ENCODE peak calls at places on chromosomes 16 and 17, in four cellular contexts. One of them, this sample, is unnamed. For H3K36me3 and H3K4me1, the result is how much of the 10 kb centered on the place peaks cover.

GRCh38 chr17:63434951-63435571 is 11.0 kb downstream of the CYB561 start:
- DNase-seq in CD8-positive, alpha-beta memory T cell: peak
- DNase-seq in astrocyte: peak
- DNase-seq in colonic mucosa: peak
- DNase-seq in this sample: peak

GRCh38 chr16:88686439-88687253 is at the start of gene SNAI3:
- DNase-seq in CD8-positive, alpha-beta memory T cell: peak
- DNase-seq in astrocyte: no peak
- DNase-seq in colonic mucosa: peak
- DNase-seq in this sample: peak

GRCh38 chr17:51238253-51238887 is 21.5 kb downstream of the MBTD1 start:
- DNase-seq in CD8-positive, alpha-beta memory T cell: no peak
- DNase-seq in astrocyte: no peak
- DNase-seq in colonic mucosa: no peak
- DNase-seq in this sample: no peak

GRCh38 chr17:32382526-32383223 is 32.7 kb downstream of the ZNF207 start:
- DNase-seq in CD8-positive, alpha-beta memory T cell: no peak
- DNase-seq in astrocyte: no peak
- DNase-seq in colonic mucosa: no peak
- DNase-seq in this sample: peak

GRCh38 chr16:62213763-62214162 is 177.5 kb upstream of the CDH8 start:
- DNase-seq in CD8-positive, alpha-beta memory T cell: no peak
- DNase-seq in astrocyte: no peak
- DNase-seq in colonic mucosa: no peak
- DNase-seq in this sample: no peak

GRCh38 chr17:385195-385835 is 32.7 kb upstream of the RPH3AL start:
- DNase-seq in CD8-positive, alpha-beta memory T cell: no peak
- DNase-seq in astrocyte: no peak
- DNase-seq in colonic mucosa: peak
- DNase-seq in this sample: peak

GRCh38 chr17:38917259-38917658 is 8.2 kb upstream of the LASP1NB start:
- DNase-seq in CD8-positive, alpha-beta memory T cell: no peak
- DNase-seq in astrocyte: no peak
- DNase-seq in colonic mucosa: no peak
- DNase-seq in this sample: no peak

GRCh38 chr16:85969591-85969990 is 70.6 kb downstream of the IRF8 start:
- DNase-seq in CD8-positive, alpha-beta memory T cell: no peak
- DNase-seq in astrocyte: peak
- DNase-seq in colonic mucosa: no peak
- DNase-seq in this sample: no peak

GRCh38 chr16:55003916-55004315 is 73.3 kb downstream of the IRX5 start:
- DNase-seq in CD8-positive, alpha-beta memory T cell: no peak
- DNase-seq in astrocyte: no peak
- DNase-seq in colonic mucosa: no peak
- DNase-seq in this sample: no peak

GRCh38 chr16:67940436-67941089 is 3.4 kb downstream of the LCAT start:
- DNase-seq in CD8-positive, alpha-beta memory T cell: no peak
- DNase-seq in astrocyte: no peak
- DNase-seq in colonic mucosa: no peak
- DNase-seq in this sample: no peak

GRCh38 chr16:52069866-52070265 is 477.1 kb downstream of the TOX3 start:
- DNase-seq in CD8-positive, alpha-beta memory T cell: no peak
- DNase-seq in astrocyte: peak
- DNase-seq in colonic mucosa: no peak
- DNase-seq in this sample: peak

GRCh38 chr17:27457731-27458523 is 1.7 kb downstream of the KSR1 start:
- DNase-seq in CD8-positive, alpha-beta memory T cell: no peak
- DNase-seq in astrocyte: no peak
- DNase-seq in colonic mucosa: no peak
- DNase-seq in this sample: no peak

GRCh38 chr16:25080420-25081131 is 31.0 kb upstream of the LCMT1 start:
- DNase-seq in CD8-positive, alpha-beta memory T cell: no peak
- DNase-seq in astrocyte: no peak
- DNase-seq in colonic mucosa: no peak
- DNase-seq in this sample: no peak

GRCh38 chr16:53061701-53062159 is 6.9 kb downstream of the CHD9 start:
- DNase-seq in CD8-positive, alpha-beta memory T cell: no peak
- DNase-seq in astrocyte: no peak
- DNase-seq in colonic mucosa: peak
- DNase-seq in this sample: peak

GRCh38 chr16:27448531-27449433 is 46.8 kb downstream of the IL21R start:
- DNase-seq in CD8-positive, alpha-beta memory T cell: no peak
- DNase-seq in astrocyte: no peak
- DNase-seq in colonic mucosa: no peak
- DNase-seq in this sample: no peak

GRCh38 chr17:7508150-7508549 is 24.0 kb downstream of the POLR2A start:
- DNase-seq in CD8-positive, alpha-beta memory T cell: no peak
- DNase-seq in astrocyte: no peak
- DNase-seq in colonic mucosa: no peak
- DNase-seq in this sample: no peak

GRCh38 chr17:65039349-65039988 is 17.1 kb downstream of the GNA13 start:
- DNase-seq in CD8-positive, alpha-beta memory T cell: peak
- DNase-seq in astrocyte: no peak
- DNase-seq in colonic mucosa: no peak
- DNase-seq in this sample: peak

GRCh38 chr17:35046740-35047283 is 16.7 kb downstream of the RFFL start:
- DNase-seq in CD8-positive, alpha-beta memory T cell: peak
- DNase-seq in astrocyte: peak
- DNase-seq in colonic mucosa: no peak
- DNase-seq in this sample: peak

GRCh38 chr17:4142107-4142900 is 526 bp downstream of the ZZEF1 start:
- DNase-seq in CD8-positive, alpha-beta memory T cell: no peak
- DNase-seq in astrocyte: peak
- DNase-seq in colonic mucosa: peak
- DNase-seq in this sample: peak

GRCh38 chr16:69039333-69039941 is 66.0 kb upstream of the HAS3 start:
- DNase-seq in CD8-positive, alpha-beta memory T cell: no peak
- DNase-seq in astrocyte: peak
- DNase-seq in colonic mucosa: no peak
- DNase-seq in this sample: no peak

GRCh38 chr16:57479422-57480126 is 6.7 kb downstream of the DOK4 start:
- DNase-seq in CD8-positive, alpha-beta memory T cell: no peak
- DNase-seq in astrocyte: peak
- DNase-seq in colonic mucosa: peak
- DNase-seq in this sample: peak

GRCh38 chr17:42182927-42183734 is 2.1 kb downstream of the HCRT start:
- DNase-seq in CD8-positive, alpha-beta memory T cell: no peak
- DNase-seq in astrocyte: peak
- DNase-seq in colonic mucosa: peak
- DNase-seq in this sample: peak

GRCh38 chr17:42112552-42113176 is at the start of gene DHX58:
- DNase-seq in CD8-positive, alpha-beta memory T cell: peak
- DNase-seq in astrocyte: peak
- DNase-seq in colonic mucosa: peak
- DNase-seq in this sample: peak

GRCh38 chr16:83517398-83517797 is 290.4 kb upstream of the HSBP1 start:
- DNase-seq in CD8-positive, alpha-beta memory T cell: no peak
- DNase-seq in astrocyte: no peak
- DNase-seq in colonic mucosa: no peak
- DNase-seq in this sample: no peak

GRCh38 chr17:17044846-17045561 is 2.7 kb downstream of the MPRIP start:
- DNase-seq in CD8-positive, alpha-beta memory T cell: no peak
- DNase-seq in astrocyte: peak
- DNase-seq in colonic mucosa: peak
- DNase-seq in this sample: peak
- H3K4me3 ChIP-seq in CD8-positive, alpha-beta memory T cell: peak
- H3K4me3 ChIP-seq in astrocyte: peak
- H3K4me3 ChIP-seq in colonic mucosa: peak
- H3K4me3 ChIP-seq in this sample: peak

GRCh38 chr16:74716355-74716754 is 15.7 kb upstream of the MLKL start:
- DNase-seq in CD8-positive, alpha-beta memory T cell: no peak
- DNase-seq in astrocyte: no peak
- DNase-seq in colonic mucosa: no peak
- DNase-seq in this sample: no peak

GRCh38 chr16:74720579-74720978 is 19.9 kb upstream of the MLKL start:
- DNase-seq in CD8-positive, alpha-beta memory T cell: no peak
- DNase-seq in astrocyte: no peak
- DNase-seq in colonic mucosa: no peak
- DNase-seq in this sample: no peak

GRCh38 chr16:74718140-74718539 is 17.5 kb upstream of the MLKL start:
- DNase-seq in CD8-positive, alpha-beta memory T cell: no peak
- DNase-seq in astrocyte: no peak
- DNase-seq in colonic mucosa: no peak
- DNase-seq in this sample: no peak

GRCh38 chr16:74717367-74717766 is 16.7 kb upstream of the MLKL start:
- DNase-seq in CD8-positive, alpha-beta memory T cell: no peak
- DNase-seq in astrocyte: no peak
- DNase-seq in colonic mucosa: no peak
- DNase-seq in this sample: no peak

DNA sequence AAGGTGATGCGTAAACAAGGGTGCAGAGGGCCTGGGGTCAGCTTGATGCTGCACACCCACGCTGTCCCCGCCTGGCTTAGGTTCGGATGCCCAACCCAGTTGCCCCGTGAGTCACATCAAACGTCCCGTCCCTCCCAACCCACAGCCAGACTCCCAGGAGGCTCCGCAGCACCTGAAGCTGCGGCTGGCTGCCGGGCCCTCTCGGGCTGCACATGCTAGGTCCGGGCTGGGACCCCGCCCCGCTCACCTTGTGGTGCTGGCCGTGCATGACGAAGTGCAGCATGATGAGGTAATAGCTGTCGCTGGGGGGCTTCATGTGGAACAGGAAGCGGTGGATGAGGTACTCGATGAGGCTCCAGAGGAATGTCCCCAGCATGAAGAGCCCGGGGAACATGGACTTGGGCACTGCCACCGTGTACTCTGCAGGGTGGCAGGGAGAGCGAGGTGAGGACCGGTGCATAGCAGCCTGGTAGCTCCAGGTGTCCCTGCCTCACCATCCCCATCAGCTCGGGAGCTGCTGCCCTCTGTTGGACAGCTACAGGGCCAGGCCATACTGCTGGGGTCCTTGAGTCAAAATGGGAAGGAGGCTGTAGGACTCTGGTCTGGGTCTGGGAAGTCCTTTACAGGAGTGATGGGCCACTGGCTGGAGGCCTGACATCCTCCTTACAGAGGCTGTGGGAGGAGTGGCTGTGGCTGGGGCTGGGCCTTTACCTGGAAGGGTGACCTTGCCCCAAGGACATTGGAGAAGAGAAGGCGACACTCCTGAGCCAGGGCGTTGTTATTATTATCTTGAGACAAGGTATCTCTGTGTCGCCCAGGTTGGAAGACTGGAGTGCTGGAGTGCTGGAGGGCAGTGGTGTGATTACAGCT is 18.3 kb upstream of the MLKL start:
- DNase-seq in CD8-positive, alpha-beta memory T cell: no peak
- DNase-seq in astrocyte: no peak
- DNase-seq in colonic mucosa: no peak
- DNase-seq in this sample: no peak
- H3K36me3 ChIP-seq in CD8-positive, alpha-beta memory T cell: under half
- H3K36me3 ChIP-seq in astrocyte: under half
- H3K36me3 ChIP-seq in colonic mucosa: under half
- H3K36me3 ChIP-seq in this sample: under half

DNA sequence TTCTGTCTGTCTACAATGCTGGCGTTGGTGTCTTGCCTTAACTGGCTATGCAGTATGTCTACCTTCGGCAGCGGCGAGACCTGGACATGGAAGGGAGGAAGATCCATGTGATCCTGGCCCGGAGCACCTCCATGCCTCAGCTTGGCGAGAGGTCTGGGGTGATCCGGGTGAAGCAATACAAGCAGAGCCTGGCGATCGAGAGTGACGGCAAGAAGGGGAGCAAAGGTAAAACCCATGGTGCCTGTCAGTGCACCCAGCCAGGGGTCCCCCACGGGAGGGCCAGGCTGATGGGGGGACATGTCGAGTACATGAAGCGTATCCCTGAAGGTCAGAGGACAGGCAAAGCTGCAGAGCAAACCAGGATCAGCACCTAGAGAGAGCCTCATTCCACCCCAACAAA is 22.8 kb downstream of the PCTP start:
- DNase-seq in CD8-positive, alpha-beta memory T cell: no peak
- DNase-seq in astrocyte: no peak
- DNase-seq in colonic mucosa: no peak
- DNase-seq in this sample: no peak
- H3K4me1 ChIP-seq in CD8-positive, alpha-beta memory T cell: under half
- H3K4me1 ChIP-seq in astrocyte: under half
- H3K4me1 ChIP-seq in colonic mucosa: under half
- H3K4me1 ChIP-seq in this sample: under half

DNA sequence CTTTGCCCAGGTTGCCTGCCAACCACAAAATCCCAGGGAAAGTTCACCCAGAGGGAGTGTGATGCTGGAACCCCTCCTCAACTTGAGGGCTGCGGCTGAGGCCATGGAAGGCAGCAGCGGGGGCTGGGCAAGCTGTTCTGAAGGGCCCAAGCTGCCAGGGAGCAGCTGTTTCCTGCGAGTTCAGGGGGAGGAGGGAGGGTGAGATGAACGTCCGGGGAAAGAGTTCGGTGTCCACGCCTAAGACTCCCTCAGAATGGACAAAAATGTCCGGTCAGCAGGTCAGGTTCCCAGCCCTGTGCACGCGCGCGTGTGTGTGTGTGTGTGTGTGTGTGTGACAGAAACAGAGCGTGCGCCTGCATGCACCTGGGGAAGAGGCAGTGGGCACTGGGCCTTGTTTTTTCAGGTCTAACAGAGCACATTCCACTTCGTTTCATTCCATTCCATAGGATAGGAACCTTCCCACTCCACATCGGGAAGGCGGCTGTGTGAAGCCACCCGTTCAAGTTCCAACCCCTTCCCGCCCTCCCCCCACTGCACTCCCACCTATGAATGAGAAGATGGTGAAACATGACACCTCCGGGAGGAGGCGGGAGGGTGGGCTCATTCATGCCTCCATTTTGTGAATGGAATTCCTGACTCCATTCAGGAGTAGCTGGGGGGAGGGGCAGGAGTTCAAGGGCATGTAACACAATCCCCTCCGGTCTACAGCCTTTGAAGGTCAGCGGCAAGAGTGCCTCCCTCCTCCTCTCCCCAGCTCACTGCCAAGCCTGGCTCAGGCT is 15.6 kb downstream of the ETV4 start:
- DNase-seq in CD8-positive, alpha-beta memory T cell: no peak
- DNase-seq in astrocyte: peak
- DNase-seq in colonic mucosa: no peak
- DNase-seq in this sample: no peak
- H3K4me3 ChIP-seq in CD8-positive, alpha-beta memory T cell: no peak
- H3K4me3 ChIP-seq in astrocyte: peak
- H3K4me3 ChIP-seq in colonic mucosa: no peak
- H3K4me3 ChIP-seq in this sample: no peak

GRCh38 chr16:29837833-29838232 is 17.6 kb downstream of the MVP start:
- DNase-seq in CD8-positive, alpha-beta memory T cell: no peak
- DNase-seq in astrocyte: no peak
- DNase-seq in colonic mucosa: no peak
- DNase-seq in this sample: no peak
- H3K36me3 ChIP-seq in CD8-positive, alpha-beta memory T cell: half or more
- H3K36me3 ChIP-seq in astrocyte: under half
- H3K36me3 ChIP-seq in colonic mucosa: half or more
- H3K36me3 ChIP-seq in this sample: under half

GRCh38 chr16:10940501-10941079 is 1.7 kb downstream of the DEXI start:
- DNase-seq in CD8-positive, alpha-beta memory T cell: no peak
- DNase-seq in astrocyte: no peak
- DNase-seq in colonic mucosa: peak
- DNase-seq in this sample: peak
- H3K4me1 ChIP-seq in CD8-positive, alpha-beta memory T cell: half or more
- H3K4me1 ChIP-seq in astrocyte: under half
- H3K4me1 ChIP-seq in colonic mucosa: under half
- H3K4me1 ChIP-seq in this sample: under half

DNA sequence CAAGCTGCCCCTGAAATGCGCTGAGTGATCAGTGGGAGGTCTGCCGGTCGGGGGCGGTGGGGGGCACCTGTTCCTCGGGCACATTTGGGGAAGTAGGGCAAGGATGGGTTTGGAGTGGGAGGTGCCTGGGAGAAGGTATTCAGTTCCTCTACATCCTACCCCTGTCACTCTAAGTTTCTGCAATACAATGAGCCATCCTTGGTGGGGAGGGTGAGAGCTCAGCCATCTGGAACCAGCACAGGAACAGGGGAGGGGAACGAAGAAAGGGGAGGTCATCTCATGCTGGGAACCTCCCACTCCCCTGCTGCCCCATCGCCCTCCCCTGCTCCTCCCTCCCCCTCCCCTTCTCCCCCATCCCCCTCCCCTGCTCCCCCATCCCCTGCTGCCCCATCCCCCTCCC is 4.2 kb downstream of the DPH1 start:
- DNase-seq in CD8-positive, alpha-beta memory T cell: no peak
- DNase-seq in astrocyte: peak
- DNase-seq in colonic mucosa: no peak
- DNase-seq in this sample: no peak
- H3K4me3 ChIP-seq in CD8-positive, alpha-beta memory T cell: no peak
- H3K4me3 ChIP-seq in astrocyte: no peak
- H3K4me3 ChIP-seq in colonic mucosa: no peak
- H3K4me3 ChIP-seq in this sample: no peak